ENCODE peak calls at places on chromosomes 7 and 10, in five cellular contexts. One of them, this sample, is unnamed.

GRCh38 chr7:151857866-151858440 is 19.0 kb downstream of the PRKAG2 start:
- DNase-seq in endothelial cell: no peak
- DNase-seq in GM10248: no peak
- DNase-seq in prostate gland: no peak
- DNase-seq in brain microvascular endothelial cell: no peak
- DNase-seq in this sample: no peak

GRCh38 chr10:119737827-119738226 is 12.0 kb downstream of the INPP5F start:
- DNase-seq in endothelial cell: no peak
- DNase-seq in GM10248: no peak
- DNase-seq in prostate gland: no peak
- DNase-seq in brain microvascular endothelial cell: peak
- DNase-seq in this sample: no peak

GRCh38 chr7:114663502-114663901 is 248.9 kb downstream of the FOXP2 start:
- DNase-seq in endothelial cell: no peak
- DNase-seq in GM10248: no peak
- DNase-seq in prostate gland: no peak
- DNase-seq in brain microvascular endothelial cell: peak
- DNase-seq in this sample: no peak

GRCh38 chr10:82497451-82497850 is 622.5 kb downstream of the NRG3 start:
- DNase-seq in endothelial cell: no peak
- DNase-seq in GM10248: no peak
- DNase-seq in prostate gland: no peak
- DNase-seq in brain microvascular endothelial cell: no peak
- DNase-seq in this sample: no peak

GRCh38 chr10:71339796-71340589 is 20.9 kb downstream of the SLC29A3 start:
- DNase-seq in endothelial cell: no peak
- DNase-seq in GM10248: no peak
- DNase-seq in prostate gland: no peak
- DNase-seq in brain microvascular endothelial cell: no peak
- DNase-seq in this sample: no peak

GRCh38 chr7:39027491-39027890 is 49.8 kb downstream of the POU6F2 start:
- DNase-seq in endothelial cell: no peak
- DNase-seq in GM10248: no peak
- DNase-seq in prostate gland: no peak
- DNase-seq in brain microvascular endothelial cell: no peak
- DNase-seq in this sample: no peak

GRCh38 chr10:72335394-72336258 is 19.1 kb downstream of the DNAJB12 start:
- DNase-seq in endothelial cell: no peak
- DNase-seq in GM10248: peak
- DNase-seq in prostate gland: no peak
- DNase-seq in brain microvascular endothelial cell: peak
- DNase-seq in this sample: peak

GRCh38 chr10:5041471-5042023 is 37.9 kb upstream of the AKR1C2 start:
- DNase-seq in endothelial cell: no peak
- DNase-seq in GM10248: no peak
- DNase-seq in prostate gland: no peak
- DNase-seq in brain microvascular endothelial cell: no peak
- DNase-seq in this sample: no peak

GRCh38 chr10:97459933-97460332 is 14.0 kb downstream of the ZDHHC16 start:
- DNase-seq in endothelial cell: no peak
- DNase-seq in GM10248: no peak
- DNase-seq in prostate gland: no peak
- DNase-seq in brain microvascular endothelial cell: no peak
- DNase-seq in this sample: no peak

GRCh38 chr7:138009350-138009653 is 7.4 kb upstream of the CREB3L2 start:
- DNase-seq in endothelial cell: no peak
- DNase-seq in GM10248: no peak
- DNase-seq in prostate gland: no peak
- DNase-seq in brain microvascular endothelial cell: no peak
- DNase-seq in this sample: no peak